ENCODE peak calls at places on chromosomes 3 and 15, in six cellular contexts. G is hepatocyte, E is epithelial cell of esophagus, K is cardiac muscle cell, Q is fibroblast of the aortic adventitia, R is GM12865. M is an unnamed sample.

GRCh38 chr3:188524057-188524456 is 370.1 kb downstream of the LPP start:
- DNase-seq in G (no peak), E (no peak), K (no peak), Q (no peak), R (no peak), M (no peak)

GRCh38 chr3:190229632-190230424 is 92.4 kb downstream of the CLDN1 start:
- DNase-seq in G (no peak), E (peak), K (no peak), Q (peak), R (peak), M (peak)

GRCh38 chr3:86976206-86976605 is 14.7 kb downstream of the VGLL3 start:
- DNase-seq in G (no peak), E (no peak), K (no peak), Q (no peak), R (no peak), M (no peak)

GRCh38 chr3:42652611-42653302 is 740 bp upstream of the ZBTB47 start:
- DNase-seq in G (peak), E (peak), K (no peak), Q (peak), R (peak), M (peak)

GRCh38 chr3:135000465-135000864 is 205.4 kb downstream of the EPHB1 start:
- DNase-seq in G (no peak), E (no peak), K (no peak), Q (peak), R (no peak), M (no peak)

GRCh38 chr3:87810427-87810826 is 248.4 kb downstream of the CGGBP1 start:
- DNase-seq in G (no peak), E (no peak), K (no peak), Q (peak), R (no peak), M (no peak)

GRCh38 chr3:90010341-90010740 is 902.9 kb downstream of the EPHA3 start:
- DNase-seq in G (no peak), E (peak), K (peak), Q (peak), R (no peak), M (peak)

GRCh38 chr3:94990952-94991705 is 928.3 kb downstream of the NSUN3 start:
- DNase-seq in G (no peak), E (no peak), K (no peak), Q (no peak), R (no peak), M (no peak)

GRCh38 chr3:90035643-90036042 is 928.2 kb downstream of the EPHA3 start:
- DNase-seq in G (no peak), E (peak), K (no peak), Q (no peak), R (no peak), M (peak)

GRCh38 chr15:61084944-61085367 is 144.1 kb downstream of the RORA start:
- DNase-seq in G (no peak), E (no peak), K (peak), Q (no peak), R (peak), M (no peak)

GRCh38 chr3:71926242-71926560 is 141.3 kb upstream of the PROK2 start:
- DNase-seq in G (peak), E (peak), K (peak), Q (peak), R (peak), M (peak)

GRCh38 chr3:14142567-14143270 is 17.9 kb downstream of the TMEM43 start:
- DNase-seq in G (no peak), E (peak), K (no peak), Q (no peak), R (no peak), M (no peak)

GRCh38 chr3:128814514-128815317 is 64.7 kb upstream of the ACAD9 start:
- DNase-seq in G (no peak), E (no peak), K (peak), Q (no peak), R (no peak), M (no peak)

GRCh38 chr15:64981812-64982431 is 7.8 kb downstream of the SPG21 start:
- DNase-seq in G (peak), E (peak), K (no peak), Q (no peak), R (no peak), M (no peak)

GRCh38 chr3:10232138-10232537 is 16.1 kb upstream of the TATDN2 start:
- DNase-seq in G (no peak), E (no peak), K (no peak), Q (no peak), R (peak), M (no peak)

GRCh38 chr3:10233988-10234387 is 14.3 kb upstream of the TATDN2 start:
- DNase-seq in G (no peak), E (no peak), K (no peak), Q (no peak), R (no peak), M (no peak)

GRCh38 chr3:10238330-10238995 is 9.8 kb upstream of the TATDN2 start:
- DNase-seq in G (no peak), E (no peak), K (no peak), Q (no peak), R (peak), M (no peak)

GRCh38 chr3:10235551-10235950 is 12.7 kb upstream of the TATDN2 start:
- DNase-seq in G (no peak), E (no peak), K (no peak), Q (no peak), R (no peak), M (no peak)

DNA sequence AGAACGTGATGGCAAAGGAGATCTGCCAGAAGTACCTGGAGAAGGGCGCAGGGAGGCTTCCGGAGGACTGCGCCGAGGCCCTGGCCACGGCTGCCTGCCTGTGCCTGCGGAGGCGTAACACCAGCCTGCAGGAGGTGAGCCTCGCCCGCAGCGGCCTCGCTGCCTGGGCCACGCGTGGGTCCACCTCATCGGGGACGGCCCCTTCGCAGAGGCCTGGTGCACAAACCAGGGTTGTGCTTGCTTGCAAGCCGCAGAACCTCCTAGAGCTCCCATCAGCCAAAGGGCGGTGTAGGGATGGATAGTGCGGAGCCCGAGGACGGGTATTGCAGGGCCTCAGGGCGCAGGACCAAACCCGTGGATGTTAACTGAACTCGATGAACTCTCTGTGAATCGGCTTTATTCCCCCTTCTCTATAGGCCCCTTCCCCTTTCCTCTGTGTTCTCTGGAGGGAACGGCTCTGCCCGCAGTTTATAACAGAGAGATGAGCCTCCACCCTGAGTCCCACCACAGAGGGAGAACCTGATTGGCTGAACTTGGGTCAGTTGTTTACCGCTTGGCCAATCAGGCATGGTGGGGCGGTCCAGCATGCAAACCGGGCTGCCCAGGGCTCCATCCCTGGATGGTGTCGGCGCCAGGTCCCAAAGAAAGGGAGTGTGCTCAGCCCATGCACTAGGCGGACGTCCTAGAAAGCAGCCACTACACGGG is 13.6 kb upstream of the TATDN2 start:
- DNase-seq in G (no peak), E (no peak), K (peak), Q (no peak), R (no peak), M (no peak)
- H3K4me3 ChIP-seq in G (no peak), E (no peak), K (no peak), Q (no peak), R (no peak), M (no peak)

GRCh38 chr3:73061416-73061815 is at the start of gene EBLN2:
- DNase-seq in G (no peak), E (no peak), K (peak), Q (no peak), R (no peak), M (no peak)

GRCh38 chr3:73055583-73056364 is 5.7 kb upstream of the EBLN2 start:
- DNase-seq in G (no peak), E (peak), K (no peak), Q (no peak), R (no peak), M (no peak)

GRCh38 chr3:73060302-73060723 is 1.1 kb upstream of the EBLN2 start:
- DNase-seq in G (no peak), E (no peak), K (no peak), Q (peak), R (no peak), M (no peak)

GRCh38 chr3:73052857-73053256 is 8.6 kb upstream of the EBLN2 start:
- DNase-seq in G (peak), E (no peak), K (no peak), Q (no peak), R (no peak), M (no peak)

DNA sequence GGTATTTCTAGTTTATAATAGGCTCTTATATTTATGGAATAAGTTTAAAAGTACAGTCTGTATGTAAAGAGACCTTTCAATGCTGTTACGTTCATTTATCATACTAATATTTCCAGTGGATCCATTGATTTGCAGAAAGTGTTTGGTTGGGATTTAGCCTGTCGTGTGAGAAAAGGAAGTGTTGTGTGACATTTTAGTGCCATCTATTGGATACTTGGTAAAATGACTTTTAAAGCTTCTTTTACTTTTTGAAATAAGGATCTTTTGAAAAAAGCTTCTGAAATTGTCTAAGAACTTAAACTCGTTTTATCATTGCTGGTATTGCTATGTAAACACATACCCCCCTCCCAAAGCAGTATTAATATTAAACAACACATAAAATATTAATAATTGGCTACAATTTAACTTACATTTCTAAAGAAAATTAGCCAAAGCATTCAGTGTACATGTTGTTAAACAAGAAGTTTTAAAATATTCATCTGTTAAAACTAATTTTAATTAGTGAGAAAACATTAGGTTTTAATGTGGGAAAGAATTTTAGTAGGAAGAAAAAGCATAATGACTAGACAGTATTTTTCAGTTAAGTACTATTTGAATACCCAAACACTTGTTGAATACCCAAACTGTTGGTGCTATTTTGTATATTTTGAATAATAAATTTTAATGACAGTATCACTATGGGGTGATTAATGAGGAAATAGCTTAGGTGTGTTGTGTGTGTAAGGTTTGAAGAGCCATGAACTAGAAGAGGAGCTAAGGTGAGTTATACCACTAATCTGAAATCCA is 4.9 kb upstream of the EBLN2 start:
- DNase-seq in G (peak), E (peak), K (no peak), Q (peak), R (peak), M (peak)
- TF ChIP-seq CTCF in G (peak), E (peak), K (peak), Q (peak), R (peak), M (peak)

GRCh38 chr15:33309602-33310276 is 1.0 kb upstream of the RYR3 start:
- DNase-seq in G (no peak), E (peak), K (peak), Q (no peak), R (peak), M (peak)

GRCh38 chr15:33314115-33314514 is 3.3 kb downstream of the RYR3 start:
- DNase-seq in G (no peak), E (no peak), K (no peak), Q (no peak), R (no peak), M (no peak)

GRCh38 chr15:33311312-33311971 is 675 bp downstream of the RYR3 start:
- DNase-seq in G (no peak), E (peak), K (peak), Q (no peak), R (no peak), M (no peak)

GRCh38 chr15:33313491-33313890 is 2.7 kb downstream of the RYR3 start:
- DNase-seq in G (no peak), E (peak), K (no peak), Q (no peak), R (no peak), M (no peak)

DNA sequence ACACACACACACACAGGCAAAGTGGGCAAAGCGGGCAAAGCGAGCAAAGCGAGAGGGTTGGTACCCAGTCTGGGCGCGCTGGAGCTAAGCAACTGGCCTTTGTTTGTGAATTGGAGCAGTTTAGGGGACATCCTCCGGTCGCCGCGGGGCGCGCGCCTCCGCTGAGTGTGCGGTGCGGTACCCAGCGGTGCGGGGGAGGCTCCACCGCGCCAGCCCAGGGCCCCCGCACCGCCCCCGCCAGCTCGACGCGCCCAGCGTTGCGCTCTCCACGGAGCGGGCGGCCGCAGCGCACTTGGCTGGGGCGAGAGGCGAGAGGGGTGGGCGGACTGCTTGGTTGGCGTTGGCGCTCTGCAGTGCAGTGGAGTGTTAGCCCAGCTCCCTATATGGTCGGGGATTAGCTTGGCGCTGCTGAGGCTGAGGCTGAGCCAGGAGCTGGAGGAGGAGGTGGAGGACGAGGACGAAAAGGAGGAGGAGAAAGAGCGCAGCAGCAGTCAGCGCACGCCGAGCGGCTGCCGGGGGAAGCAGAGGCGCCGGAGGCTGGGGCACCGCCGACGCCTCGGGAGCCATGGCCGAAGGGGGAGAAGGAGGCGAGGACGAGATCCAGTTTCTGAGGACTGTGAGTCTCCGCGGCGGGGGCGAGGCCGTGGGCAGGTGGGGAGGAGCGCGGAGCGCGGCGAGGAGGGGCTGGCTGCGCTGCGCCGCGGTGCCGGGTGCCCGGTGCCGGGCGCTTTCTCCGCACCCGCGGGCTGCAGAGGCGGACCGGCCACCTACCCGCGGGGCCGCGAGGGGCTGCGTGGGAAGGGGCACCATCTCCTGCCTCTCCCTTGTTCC is at the start of gene RYR3:
- DNase-seq in G (peak), E (peak), K (peak), Q (no peak), R (no peak), M (no peak)
- H3K4me3 ChIP-seq in G (peak), E (no peak), K (peak), Q (no peak), R (no peak), M (no peak)

GRCh38 chr15:45091161-45091560 is 22.8 kb downstream of the DUOX2 start:
- DNase-seq in G (peak), E (peak), K (no peak), Q (peak), R (no peak), M (peak)

GRCh38 chr15:45088801-45089711 is 24.9 kb downstream of the DUOX2 start:
- DNase-seq in G (peak), E (no peak), K (peak), Q (peak), R (no peak), M (no peak)

GRCh38 chr15:45089712-45090373 is 24.1 kb downstream of the DUOX2 start:
- DNase-seq in G (peak), E (no peak), K (no peak), Q (no peak), R (no peak), M (no peak)

GRCh38 chr15:45084163-45084562 is 29.8 kb downstream of the DUOX2 start:
- DNase-seq in G (no peak), E (no peak), K (no peak), Q (no peak), R (no peak), M (no peak)

DNA sequence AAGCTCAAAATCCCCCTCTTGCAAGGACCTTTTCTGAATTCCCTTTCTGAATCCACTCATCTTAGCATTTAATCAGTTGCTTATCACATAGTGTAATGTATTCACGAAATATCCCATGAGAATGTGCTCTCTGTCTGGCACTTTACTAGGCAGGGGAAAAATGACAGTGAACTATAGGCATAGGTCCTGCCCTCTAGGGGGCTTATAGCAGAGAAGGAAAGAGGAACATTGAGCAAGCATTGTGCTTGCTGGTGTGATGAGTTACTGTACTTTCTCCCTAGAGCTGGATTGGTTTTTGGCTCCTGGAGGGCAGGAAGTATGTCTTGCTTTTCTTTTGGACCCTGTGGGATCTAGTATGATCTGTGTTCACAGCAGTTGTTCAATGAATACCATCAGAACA is 26.5 kb downstream of the DUOX2 start:
- DNase-seq in G (no peak), E (no peak), K (no peak), Q (no peak), R (no peak), M (no peak)
- TF ChIP-seq CTCF in G (no peak), E (no peak), K (no peak), Q (no peak), R (peak), M (no peak)

DNA sequence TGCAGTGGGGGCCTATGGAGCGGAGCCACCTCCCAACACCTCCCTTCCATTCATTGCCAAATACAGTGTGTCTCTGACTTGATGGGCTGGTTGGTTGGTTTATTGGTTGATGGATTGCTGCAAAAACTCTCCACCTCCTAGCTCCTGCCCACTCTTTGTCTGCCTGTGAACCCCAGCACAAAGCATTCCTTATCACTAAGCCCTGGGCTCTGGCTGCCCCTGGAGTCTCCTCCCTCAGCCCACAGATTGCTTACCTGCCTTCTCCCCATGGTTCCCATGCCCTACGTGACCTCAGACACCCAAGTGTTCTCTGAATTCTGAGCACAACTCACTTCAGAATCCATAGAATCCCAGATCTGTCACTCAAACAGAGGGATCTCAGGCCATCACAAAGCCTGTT is 139.1 kb upstream of the TPM1 start:
- DNase-seq in G (no peak), E (no peak), K (no peak), Q (no peak), R (no peak), M (no peak)
- H3K4me3 ChIP-seq in G (no peak), E (no peak), K (no peak), Q (no peak), R (no peak), M (no peak)

GRCh38 chr3:16124636-16125035 is 49.8 kb upstream of the GALNT15 start:
- DNase-seq in G (no peak), E (peak), K (no peak), Q (peak), R (no peak), M (peak)

GRCh38 chr3:16126634-16127033 is 47.8 kb upstream of the GALNT15 start:
- DNase-seq in G (no peak), E (peak), K (no peak), Q (no peak), R (no peak), M (no peak)

GRCh38 chr3:16122155-16122554 is 52.3 kb upstream of the GALNT15 start:
- DNase-seq in G (no peak), E (no peak), K (no peak), Q (peak), R (no peak), M (no peak)

GRCh38 chr3:16119887-16120286 is 54.6 kb upstream of the GALNT15 start:
- DNase-seq in G (no peak), E (no peak), K (no peak), Q (no peak), R (no peak), M (no peak)

GRCh38 chr3:16122661-16123060 is 51.8 kb upstream of the GALNT15 start:
- DNase-seq in G (no peak), E (peak), K (no peak), Q (no peak), R (no peak), M (no peak)
- TF ChIP-seq CTCF in G (no peak), E (no peak), K (no peak), Q (no peak), R (no peak), M (no peak)